ENCODE peak calls at places on chromosome 19, in six cellular contexts. One of them, this sample, is unnamed.

GRCh38 chr19:30059741-30060140 is 117.7 kb downstream of the URI1 start:
- DNase-seq in GM04504: no peak
- DNase-seq in right lobe of liver: no peak
- DNase-seq in activated CD8-positive, alpha-beta memory T cell treated with anti-CD3 and anti-CD28 coated beads, Interleukin-2, amount 50 U/mL, for 48 hours: peak; percentile 22
- DNase-seq in ACHN: no peak
- DNase-seq in activated CD4-positive, alpha-beta T cell treated with anti-CD3 and anti-CD28 coated beads, Interleukin-2, amount 10 ng/mL, durations not matched to agents 7 days and 5 days: no peak
- DNase-seq in this sample: no peak

GRCh38 chr19:52648336-52648990 is 10.3 kb upstream of the ZNF83 start:
- DNase-seq in GM04504: no peak
- DNase-seq in right lobe of liver: no peak
- DNase-seq in activated CD8-positive, alpha-beta memory T cell treated with anti-CD3 and anti-CD28 coated beads, Interleukin-2, amount 50 U/mL, for 48 hours: no peak
- DNase-seq in ACHN: no peak
- DNase-seq in activated CD4-positive, alpha-beta T cell treated with anti-CD3 and anti-CD28 coated beads, Interleukin-2, amount 10 ng/mL, durations not matched to agents 7 days and 5 days: no peak
- DNase-seq in this sample: no peak

GRCh38 chr19:38869160-38869835 is 8.8 kb downstream of the RINL start:
- DNase-seq in GM04504: no peak
- DNase-seq in right lobe of liver: no peak
- DNase-seq in activated CD8-positive, alpha-beta memory T cell treated with anti-CD3 and anti-CD28 coated beads, Interleukin-2, amount 50 U/mL, for 48 hours: peak; percentile 76
- DNase-seq in ACHN: no peak
- DNase-seq in activated CD4-positive, alpha-beta T cell treated with anti-CD3 and anti-CD28 coated beads, Interleukin-2, amount 10 ng/mL, durations not matched to agents 7 days and 5 days: peak; percentile 43
- DNase-seq in this sample: no peak

GRCh38 chr19:28532765-28533341 is 680.1 kb downstream of the UQCRFS1 start:
- DNase-seq in GM04504: no peak
- DNase-seq in right lobe of liver: no peak
- DNase-seq in activated CD8-positive, alpha-beta memory T cell treated with anti-CD3 and anti-CD28 coated beads, Interleukin-2, amount 50 U/mL, for 48 hours: no peak
- DNase-seq in ACHN: no peak
- DNase-seq in activated CD4-positive, alpha-beta T cell treated with anti-CD3 and anti-CD28 coated beads, Interleukin-2, amount 10 ng/mL, durations not matched to agents 7 days and 5 days: no peak
- DNase-seq in this sample: no peak

GRCh38 chr19:11196406-11197287 is 698 bp downstream of the KANK2 start:
- DNase-seq in GM04504: no peak
- DNase-seq in right lobe of liver: no peak
- DNase-seq in activated CD8-positive, alpha-beta memory T cell treated with anti-CD3 and anti-CD28 coated beads, Interleukin-2, amount 50 U/mL, for 48 hours: no peak
- DNase-seq in ACHN: peak; percentile 25
- DNase-seq in activated CD4-positive, alpha-beta T cell treated with anti-CD3 and anti-CD28 coated beads, Interleukin-2, amount 10 ng/mL, durations not matched to agents 7 days and 5 days: no peak
- DNase-seq in this sample: no peak

GRCh38 chr19:36160821-36161596 is 8.8 kb upstream of the COX7A1 start:
- DNase-seq in GM04504: no peak
- DNase-seq in right lobe of liver: no peak
- DNase-seq in activated CD8-positive, alpha-beta memory T cell treated with anti-CD3 and anti-CD28 coated beads, Interleukin-2, amount 50 U/mL, for 48 hours: no peak
- DNase-seq in ACHN: no peak
- DNase-seq in activated CD4-positive, alpha-beta T cell treated with anti-CD3 and anti-CD28 coated beads, Interleukin-2, amount 10 ng/mL, durations not matched to agents 7 days and 5 days: no peak
- DNase-seq in this sample: no peak

GRCh38 chr19:2188708-2189385 is 25.1 kb downstream of the DOT1L start:
- DNase-seq in GM04504: no peak
- DNase-seq in right lobe of liver: no peak
- DNase-seq in activated CD8-positive, alpha-beta memory T cell treated with anti-CD3 and anti-CD28 coated beads, Interleukin-2, amount 50 U/mL, for 48 hours: no peak
- DNase-seq in ACHN: no peak
- DNase-seq in activated CD4-positive, alpha-beta T cell treated with anti-CD3 and anti-CD28 coated beads, Interleukin-2, amount 10 ng/mL, durations not matched to agents 7 days and 5 days: no peak
- DNase-seq in this sample: no peak

GRCh38 chr19:40718774-40719391 is 2.0 kb downstream of the ITPKC start:
- DNase-seq in GM04504: no peak
- DNase-seq in right lobe of liver: peak; percentile 95
- DNase-seq in activated CD8-positive, alpha-beta memory T cell treated with anti-CD3 and anti-CD28 coated beads, Interleukin-2, amount 50 U/mL, for 48 hours: no peak
- DNase-seq in ACHN: peak; percentile 34
- DNase-seq in activated CD4-positive, alpha-beta T cell treated with anti-CD3 and anti-CD28 coated beads, Interleukin-2, amount 10 ng/mL, durations not matched to agents 7 days and 5 days: no peak
- DNase-seq in this sample: peak; percentile 34

GRCh38 chr19:51123381-51124186 is 1.1 kb upstream of the SIGLEC9 start:
- DNase-seq in GM04504: no peak
- DNase-seq in right lobe of liver: no peak
- DNase-seq in activated CD8-positive, alpha-beta memory T cell treated with anti-CD3 and anti-CD28 coated beads, Interleukin-2, amount 50 U/mL, for 48 hours: no peak
- DNase-seq in ACHN: no peak
- DNase-seq in activated CD4-positive, alpha-beta T cell treated with anti-CD3 and anti-CD28 coated beads, Interleukin-2, amount 10 ng/mL, durations not matched to agents 7 days and 5 days: peak; percentile 77
- DNase-seq in this sample: no peak

GRCh38 chr19:7729831-7730285 is 2.1 kb downstream of the CLEC4G start:
- DNase-seq in GM04504: no peak
- DNase-seq in right lobe of liver: no peak
- DNase-seq in activated CD8-positive, alpha-beta memory T cell treated with anti-CD3 and anti-CD28 coated beads, Interleukin-2, amount 50 U/mL, for 48 hours: no peak
- DNase-seq in ACHN: no peak
- DNase-seq in activated CD4-positive, alpha-beta T cell treated with anti-CD3 and anti-CD28 coated beads, Interleukin-2, amount 10 ng/mL, durations not matched to agents 7 days and 5 days: no peak
- DNase-seq in this sample: no peak

GRCh38 chr19:43820098-43820860 is 6.8 kb upstream of the ZNF283 start:
- DNase-seq in GM04504: no peak
- DNase-seq in right lobe of liver: no peak
- DNase-seq in activated CD8-positive, alpha-beta memory T cell treated with anti-CD3 and anti-CD28 coated beads, Interleukin-2, amount 50 U/mL, for 48 hours: peak; percentile 58
- DNase-seq in ACHN: no peak
- DNase-seq in activated CD4-positive, alpha-beta T cell treated with anti-CD3 and anti-CD28 coated beads, Interleukin-2, amount 10 ng/mL, durations not matched to agents 7 days and 5 days: no peak
- DNase-seq in this sample: no peak

GRCh38 chr19:30053558-30053957 is 111.5 kb downstream of the URI1 start:
- DNase-seq in GM04504: no peak
- DNase-seq in right lobe of liver: no peak
- DNase-seq in activated CD8-positive, alpha-beta memory T cell treated with anti-CD3 and anti-CD28 coated beads, Interleukin-2, amount 50 U/mL, for 48 hours: peak; percentile 44
- DNase-seq in ACHN: no peak
- DNase-seq in activated CD4-positive, alpha-beta T cell treated with anti-CD3 and anti-CD28 coated beads, Interleukin-2, amount 10 ng/mL, durations not matched to agents 7 days and 5 days: no peak
- DNase-seq in this sample: no peak

GRCh38 chr19:8831373-8831772 is 731 bp downstream of the ZNF558 start:
- DNase-seq in GM04504: no peak
- DNase-seq in right lobe of liver: no peak
- DNase-seq in activated CD8-positive, alpha-beta memory T cell treated with anti-CD3 and anti-CD28 coated beads, Interleukin-2, amount 50 U/mL, for 48 hours: no peak
- DNase-seq in ACHN: no peak
- DNase-seq in activated CD4-positive, alpha-beta T cell treated with anti-CD3 and anti-CD28 coated beads, Interleukin-2, amount 10 ng/mL, durations not matched to agents 7 days and 5 days: no peak
- DNase-seq in this sample: no peak

GRCh38 chr19:18606281-18607221 is at the start of gene CRLF1:
- DNase-seq in GM04504: no peak
- DNase-seq in right lobe of liver: no peak
- DNase-seq in activated CD8-positive, alpha-beta memory T cell treated with anti-CD3 and anti-CD28 coated beads, Interleukin-2, amount 50 U/mL, for 48 hours: no peak
- DNase-seq in ACHN: no peak
- DNase-seq in activated CD4-positive, alpha-beta T cell treated with anti-CD3 and anti-CD28 coated beads, Interleukin-2, amount 10 ng/mL, durations not matched to agents 7 days and 5 days: no peak
- DNase-seq in this sample: no peak

GRCh38 chr19:41478171-41478570 is 35.2 kb downstream of the ERICH4 start:
- DNase-seq in GM04504: no peak
- DNase-seq in right lobe of liver: no peak
- DNase-seq in activated CD8-positive, alpha-beta memory T cell treated with anti-CD3 and anti-CD28 coated beads, Interleukin-2, amount 50 U/mL, for 48 hours: no peak
- DNase-seq in ACHN: no peak
- DNase-seq in activated CD4-positive, alpha-beta T cell treated with anti-CD3 and anti-CD28 coated beads, Interleukin-2, amount 10 ng/mL, durations not matched to agents 7 days and 5 days: no peak
- DNase-seq in this sample: no peak

GRCh38 chr19:2110822-2111221 is 14.1 kb downstream of the IZUMO4 start:
- DNase-seq in GM04504: no peak
- DNase-seq in right lobe of liver: no peak
- DNase-seq in activated CD8-positive, alpha-beta memory T cell treated with anti-CD3 and anti-CD28 coated beads, Interleukin-2, amount 50 U/mL, for 48 hours: no peak
- DNase-seq in ACHN: no peak
- DNase-seq in activated CD4-positive, alpha-beta T cell treated with anti-CD3 and anti-CD28 coated beads, Interleukin-2, amount 10 ng/mL, durations not matched to agents 7 days and 5 days: no peak
- DNase-seq in this sample: no peak

GRCh38 chr19:38784224-38784623 is 4.8 kb upstream of the LGALS7B start:
- DNase-seq in GM04504: no peak
- DNase-seq in right lobe of liver: no peak
- DNase-seq in activated CD8-positive, alpha-beta memory T cell treated with anti-CD3 and anti-CD28 coated beads, Interleukin-2, amount 50 U/mL, for 48 hours: no peak
- DNase-seq in ACHN: no peak
- DNase-seq in activated CD4-positive, alpha-beta T cell treated with anti-CD3 and anti-CD28 coated beads, Interleukin-2, amount 10 ng/mL, durations not matched to agents 7 days and 5 days: no peak
- DNase-seq in this sample: no peak

GRCh38 chr19:3270908-3271307 is 46.4 kb downstream of the CELF5 start:
- DNase-seq in GM04504: peak; percentile 17
- DNase-seq in right lobe of liver: no peak
- DNase-seq in activated CD8-positive, alpha-beta memory T cell treated with anti-CD3 and anti-CD28 coated beads, Interleukin-2, amount 50 U/mL, for 48 hours: peak; percentile 63
- DNase-seq in ACHN: no peak
- DNase-seq in activated CD4-positive, alpha-beta T cell treated with anti-CD3 and anti-CD28 coated beads, Interleukin-2, amount 10 ng/mL, durations not matched to agents 7 days and 5 days: peak; percentile 55
- DNase-seq in this sample: peak; percentile 8

GRCh38 chr19:47729799-47730520 is 15.4 kb upstream of the NOP53 start:
- DNase-seq in GM04504: no peak
- DNase-seq in right lobe of liver: no peak
- DNase-seq in activated CD8-positive, alpha-beta memory T cell treated with anti-CD3 and anti-CD28 coated beads, Interleukin-2, amount 50 U/mL, for 48 hours: peak; percentile 84
- DNase-seq in ACHN: peak; percentile 75
- DNase-seq in activated CD4-positive, alpha-beta T cell treated with anti-CD3 and anti-CD28 coated beads, Interleukin-2, amount 10 ng/mL, durations not matched to agents 7 days and 5 days: peak; percentile 54
- DNase-seq in this sample: no peak

GRCh38 chr19:33052352-33052972 is 12.2 kb downstream of the RHPN2 start:
- DNase-seq in GM04504: no peak
- DNase-seq in right lobe of liver: peak; percentile 51
- DNase-seq in activated CD8-positive, alpha-beta memory T cell treated with anti-CD3 and anti-CD28 coated beads, Interleukin-2, amount 50 U/mL, for 48 hours: no peak
- DNase-seq in ACHN: peak; percentile 24
- DNase-seq in activated CD4-positive, alpha-beta T cell treated with anti-CD3 and anti-CD28 coated beads, Interleukin-2, amount 10 ng/mL, durations not matched to agents 7 days and 5 days: no peak
- DNase-seq in this sample: no peak

GRCh38 chr19:13139633-13140311 is 10.4 kb downstream of the STX10 start:
- DNase-seq in GM04504: no peak
- DNase-seq in right lobe of liver: no peak
- DNase-seq in activated CD8-positive, alpha-beta memory T cell treated with anti-CD3 and anti-CD28 coated beads, Interleukin-2, amount 50 U/mL, for 48 hours: no peak
- DNase-seq in ACHN: no peak
- DNase-seq in activated CD4-positive, alpha-beta T cell treated with anti-CD3 and anti-CD28 coated beads, Interleukin-2, amount 10 ng/mL, durations not matched to agents 7 days and 5 days: no peak
- DNase-seq in this sample: no peak

GRCh38 chr19:40549007-40549708 is 27.5 kb upstream of the SHKBP1 start:
- DNase-seq in GM04504: no peak
- DNase-seq in right lobe of liver: no peak
- DNase-seq in activated CD8-positive, alpha-beta memory T cell treated with anti-CD3 and anti-CD28 coated beads, Interleukin-2, amount 50 U/mL, for 48 hours: peak; percentile 86
- DNase-seq in ACHN: peak; percentile 71
- DNase-seq in activated CD4-positive, alpha-beta T cell treated with anti-CD3 and anti-CD28 coated beads, Interleukin-2, amount 10 ng/mL, durations not matched to agents 7 days and 5 days: peak; percentile 74
- DNase-seq in this sample: no peak

GRCh38 chr19:55777528-55777927 is 8.6 kb downstream of the RFPL4AL1 start:
- DNase-seq in GM04504: no peak
- DNase-seq in right lobe of liver: no peak
- DNase-seq in activated CD8-positive, alpha-beta memory T cell treated with anti-CD3 and anti-CD28 coated beads, Interleukin-2, amount 50 U/mL, for 48 hours: no peak
- DNase-seq in ACHN: no peak
- DNase-seq in activated CD4-positive, alpha-beta T cell treated with anti-CD3 and anti-CD28 coated beads, Interleukin-2, amount 10 ng/mL, durations not matched to agents 7 days and 5 days: no peak
- DNase-seq in this sample: no peak

GRCh38 chr19:55352040-55352439 is 2.5 kb downstream of the COX6B2 start:
- DNase-seq in GM04504: no peak
- DNase-seq in right lobe of liver: no peak
- DNase-seq in activated CD8-positive, alpha-beta memory T cell treated with anti-CD3 and anti-CD28 coated beads, Interleukin-2, amount 50 U/mL, for 48 hours: no peak
- DNase-seq in ACHN: no peak
- DNase-seq in activated CD4-positive, alpha-beta T cell treated with anti-CD3 and anti-CD28 coated beads, Interleukin-2, amount 10 ng/mL, durations not matched to agents 7 days and 5 days: no peak
- DNase-seq in this sample: no peak

GRCh38 chr19:5349041-5349440 is 8.4 kb upstream of the PTPRS start:
- DNase-seq in GM04504: no peak
- DNase-seq in right lobe of liver: no peak
- DNase-seq in activated CD8-positive, alpha-beta memory T cell treated with anti-CD3 and anti-CD28 coated beads, Interleukin-2, amount 50 U/mL, for 48 hours: no peak
- DNase-seq in ACHN: no peak
- DNase-seq in activated CD4-positive, alpha-beta T cell treated with anti-CD3 and anti-CD28 coated beads, Interleukin-2, amount 10 ng/mL, durations not matched to agents 7 days and 5 days: no peak
- DNase-seq in this sample: no peak

GRCh38 chr19:1783354-1783753 is 28.7 kb downstream of the ATP8B3 start:
- DNase-seq in GM04504: no peak
- DNase-seq in right lobe of liver: no peak
- DNase-seq in activated CD8-positive, alpha-beta memory T cell treated with anti-CD3 and anti-CD28 coated beads, Interleukin-2, amount 50 U/mL, for 48 hours: no peak
- DNase-seq in ACHN: no peak
- DNase-seq in activated CD4-positive, alpha-beta T cell treated with anti-CD3 and anti-CD28 coated beads, Interleukin-2, amount 10 ng/mL, durations not matched to agents 7 days and 5 days: no peak
- DNase-seq in this sample: no peak

GRCh38 chr19:2166741-2167738 is 3.3 kb downstream of the DOT1L start:
- DNase-seq in GM04504: no peak
- DNase-seq in right lobe of liver: peak; percentile 96
- DNase-seq in activated CD8-positive, alpha-beta memory T cell treated with anti-CD3 and anti-CD28 coated beads, Interleukin-2, amount 50 U/mL, for 48 hours: no peak
- DNase-seq in ACHN: peak; percentile 13
- DNase-seq in activated CD4-positive, alpha-beta T cell treated with anti-CD3 and anti-CD28 coated beads, Interleukin-2, amount 10 ng/mL, durations not matched to agents 7 days and 5 days: no peak
- DNase-seq in this sample: no peak

GRCh38 chr19:38989066-38989605 is 13.6 kb upstream of the FBXO17 start:
- DNase-seq in GM04504: no peak
- DNase-seq in right lobe of liver: no peak
- DNase-seq in activated CD8-positive, alpha-beta memory T cell treated with anti-CD3 and anti-CD28 coated beads, Interleukin-2, amount 50 U/mL, for 48 hours: no peak
- DNase-seq in ACHN: peak; percentile 9
- DNase-seq in activated CD4-positive, alpha-beta T cell treated with anti-CD3 and anti-CD28 coated beads, Interleukin-2, amount 10 ng/mL, durations not matched to agents 7 days and 5 days: no peak
- DNase-seq in this sample: peak; percentile 59

GRCh38 chr19:58037927-58038687 is 4.3 kb downstream of the ZSCAN1 start:
- DNase-seq in GM04504: no peak
- DNase-seq in right lobe of liver: no peak
- DNase-seq in activated CD8-positive, alpha-beta memory T cell treated with anti-CD3 and anti-CD28 coated beads, Interleukin-2, amount 50 U/mL, for 48 hours: no peak
- DNase-seq in ACHN: no peak
- DNase-seq in activated CD4-positive, alpha-beta T cell treated with anti-CD3 and anti-CD28 coated beads, Interleukin-2, amount 10 ng/mL, durations not matched to agents 7 days and 5 days: no peak
- DNase-seq in this sample: no peak

GRCh38 chr19:51688665-51689571 is 4.2 kb upstream of the SPACA6 start:
- DNase-seq in GM04504: peak; percentile 88
- DNase-seq in right lobe of liver: peak; percentile 82
- DNase-seq in activated CD8-positive, alpha-beta memory T cell treated with anti-CD3 and anti-CD28 coated beads, Interleukin-2, amount 50 U/mL, for 48 hours: no peak
- DNase-seq in ACHN: peak; percentile 89
- DNase-seq in activated CD4-positive, alpha-beta T cell treated with anti-CD3 and anti-CD28 coated beads, Interleukin-2, amount 10 ng/mL, durations not matched to agents 7 days and 5 days: no peak
- DNase-seq in this sample: peak; percentile 77

GRCh38 chr19:37594982-37595382 is 306 bp downstream of the ZNF540 start:
- DNase-seq in GM04504: peak; percentile 19
- DNase-seq in right lobe of liver: peak; percentile 64
- DNase-seq in activated CD8-positive, alpha-beta memory T cell treated with anti-CD3 and anti-CD28 coated beads, Interleukin-2, amount 50 U/mL, for 48 hours: peak; percentile 79
- DNase-seq in ACHN: peak; percentile 1
- DNase-seq in activated CD4-positive, alpha-beta T cell treated with anti-CD3 and anti-CD28 coated beads, Interleukin-2, amount 10 ng/mL, durations not matched to agents 7 days and 5 days: peak; percentile 59
- DNase-seq in this sample: no peak

GRCh38 chr19:6062274-6062673 is 48.0 kb downstream of the RFX2 start:
- DNase-seq in GM04504: no peak
- DNase-seq in right lobe of liver: peak; percentile 47
- DNase-seq in activated CD8-positive, alpha-beta memory T cell treated with anti-CD3 and anti-CD28 coated beads, Interleukin-2, amount 50 U/mL, for 48 hours: peak; percentile 60
- DNase-seq in ACHN: no peak
- DNase-seq in activated CD4-positive, alpha-beta T cell treated with anti-CD3 and anti-CD28 coated beads, Interleukin-2, amount 10 ng/mL, durations not matched to agents 7 days and 5 days: peak; percentile 23
- DNase-seq in this sample: no peak

GRCh38 chr19:38469151-38469550 is 35.7 kb downstream of the RYR1 start:
- DNase-seq in GM04504: no peak
- DNase-seq in right lobe of liver: no peak
- DNase-seq in activated CD8-positive, alpha-beta memory T cell treated with anti-CD3 and anti-CD28 coated beads, Interleukin-2, amount 50 U/mL, for 48 hours: no peak
- DNase-seq in ACHN: no peak
- DNase-seq in activated CD4-positive, alpha-beta T cell treated with anti-CD3 and anti-CD28 coated beads, Interleukin-2, amount 10 ng/mL, durations not matched to agents 7 days and 5 days: no peak
- DNase-seq in this sample: no peak

GRCh38 chr19:48481846-48482639 is 12.9 kb downstream of the CYTH2 start:
- DNase-seq in GM04504: no peak
- DNase-seq in right lobe of liver: no peak
- DNase-seq in activated CD8-positive, alpha-beta memory T cell treated with anti-CD3 and anti-CD28 coated beads, Interleukin-2, amount 50 U/mL, for 48 hours: no peak
- DNase-seq in ACHN: no peak
- DNase-seq in activated CD4-positive, alpha-beta T cell treated with anti-CD3 and anti-CD28 coated beads, Interleukin-2, amount 10 ng/mL, durations not matched to agents 7 days and 5 days: no peak
- DNase-seq in this sample: no peak

GRCh38 chr19:273393-273792 is 17.8 kb downstream of the PLPP2 start:
- DNase-seq in GM04504: no peak
- DNase-seq in right lobe of liver: no peak
- DNase-seq in activated CD8-positive, alpha-beta memory T cell treated with anti-CD3 and anti-CD28 coated beads, Interleukin-2, amount 50 U/mL, for 48 hours: no peak
- DNase-seq in ACHN: no peak
- DNase-seq in activated CD4-positive, alpha-beta T cell treated with anti-CD3 and anti-CD28 coated beads, Interleukin-2, amount 10 ng/mL, durations not matched to agents 7 days and 5 days: no peak
- DNase-seq in this sample: no peak

GRCh38 chr19:40798997-40799557 is at the start of gene EGLN2:
- DNase-seq in GM04504: no peak
- DNase-seq in right lobe of liver: no peak
- DNase-seq in activated CD8-positive, alpha-beta memory T cell treated with anti-CD3 and anti-CD28 coated beads, Interleukin-2, amount 50 U/mL, for 48 hours: no peak
- DNase-seq in ACHN: no peak
- DNase-seq in activated CD4-positive, alpha-beta T cell treated with anti-CD3 and anti-CD28 coated beads, Interleukin-2, amount 10 ng/mL, durations not matched to agents 7 days and 5 days: no peak
- DNase-seq in this sample: no peak

This sample was measured in HS-27A.